ENCODE peak calls at places on chromosome 11, in eight cellular contexts. A, P, T, E, V, I, W and B are unnamed samples.
A peak's percentile ranks its signal among the peaks of the same experiment; 100 is the strongest.

GRCh38 chr11:62433141-62433543 is 14.3 kb downstream of the SCGB1A1 start:
- ATAC-seq in P (no peak), W (peak; percentile 19), I (no peak), A (peak; percentile 56), T (no peak), E (no peak), V (no peak), B (no peak)

GRCh38 chr11:16002942-16003341 is 353.4 kb downstream of the SOX6 start:
- ATAC-seq in V (no peak), W (no peak), P (no peak), I (no peak), A (no peak), T (no peak), E (peak; percentile 81), B (no peak)

GRCh38 chr11:122344281-122344680 is 228.3 kb upstream of the BLID start:
- ATAC-seq in P (no peak), A (no peak), W (no peak), I (no peak), E (peak; percentile 20), T (no peak), V (no peak), B (no peak)

GRCh38 chr11:68581439-68581838 is 102.9 kb upstream of the GAL start:
- ATAC-seq in P (no peak), E (peak; percentile 84), A (no peak), I (no peak), V (no peak), W (peak; percentile 91), T (peak; percentile 68), B (no peak)

GRCh38 chr11:34757026-34757451 is 136.1 kb downstream of the EHF start:
- ATAC-seq in T (no peak), I (no peak), A (no peak), E (no peak), W (no peak), V (no peak), P (no peak), B (no peak)

GRCh38 chr11:10488581-10489443 is 33.7 kb downstream of the AMPD3 start:
- ATAC-seq in E (no peak), A (peak; percentile 44), V (peak; percentile 39), P (no peak), I (peak; percentile 79), T (no peak), W (peak; percentile 51), B (peak; percentile 20)

GRCh38 chr11:62108017-62108750 is 15.6 kb upstream of the INCENP start:
- ATAC-seq in V (peak; percentile 61), W (peak; percentile 81), T (no peak), A (peak; percentile 63), I (peak; percentile 65), E (peak; percentile 46), P (peak; percentile 21), B (peak; percentile 30)

GRCh38 chr11:864118-864827 is 21.6 kb downstream of the TSPAN4 start:
- ATAC-seq in V (no peak), T (no peak), E (no peak), A (no peak), I (no peak), P (no peak), W (no peak), B (no peak)

GRCh38 chr11:45818961-45819605 is 14.1 kb downstream of the SLC35C1 start:
- ATAC-seq in A (no peak), P (no peak), V (no peak), I (no peak), T (no peak), W (no peak), E (no peak), B (no peak)

GRCh38 chr11:68031136-68031459 is 617 bp downstream of the NDUFS8 start:
- ATAC-seq in A (peak; percentile 23), P (no peak), W (peak; percentile 16), V (no peak), I (no peak), E (peak; percentile 3), T (no peak), B (no peak)

GRCh38 chr11:118908931-118909618 is 16.7 kb downstream of the BCL9L start:
- ATAC-seq in E (peak; percentile 67), V (peak; percentile 16), P (no peak), A (peak; percentile 24), W (peak; percentile 15), T (no peak), I (no peak), B (no peak)